ENCODE peak calls at places on chromosomes 13 and 19, in five cellular contexts. O, A, E, D and S are unnamed samples.

GRCh38 chr13:110564472-110564985 is 3.0 kb upstream of the RAB20 start:
- DNase-seq in O (no peak), A (no peak), E (no peak), D (no peak), S (no peak)

GRCh38 chr19:3801412-3802096 is 15.4 kb upstream of the MATK start:
- DNase-seq in O (no peak), A (peak), E (peak), D (peak), S (no peak)

GRCh38 chr13:47081246-47081645 is 184.4 kb upstream of the HTR2A start:
- DNase-seq in O (no peak), A (no peak), E (no peak), D (no peak), S (no peak)

GRCh38 chr13:31476266-31476665 is 263.1 kb upstream of the RXFP2 start:
- DNase-seq in O (no peak), A (no peak), E (no peak), D (peak), S (no peak)

GRCh38 chr19:9523885-9524474 is 14.5 kb downstream of the ZNF426 start:
- DNase-seq in O (no peak), A (no peak), E (no peak), D (no peak), S (no peak)

GRCh38 chr19:5827342-5827890 is 12.1 kb downstream of the FUT6 start:
- DNase-seq in O (no peak), A (no peak), E (no peak), D (no peak), S (no peak)

GRCh38 chr13:54029226-54029625 is 1000.6 kb downstream of the OLFM4 start:
- DNase-seq in O (peak), A (no peak), E (no peak), D (no peak), S (no peak)

GRCh38 chr19:15378529-15379082 is 981 bp downstream of the AKAP8 start:
- DNase-seq in O (peak), A (no peak), E (peak), D (peak), S (no peak)

GRCh38 chr19:3798137-3798536 is 12.0 kb upstream of the MATK start:
- DNase-seq in O (no peak), A (no peak), E (no peak), D (no peak), S (no peak)

GRCh38 chr13:39377699-39378098 is 225.3 kb downstream of the LHFPL6 start:
- DNase-seq in O (no peak), A (no peak), E (no peak), D (no peak), S (no peak)

GRCh38 chr19:39197808-39198207 is 1.0 kb downstream of the NCCRP1 start:
- DNase-seq in O (no peak), A (no peak), E (no peak), D (no peak), S (no peak)

GRCh38 chr19:49809155-49809986 is 3.7 kb downstream of the FUZ start:
- DNase-seq in O (peak), A (peak), E (peak), D (peak), S (peak)

GRCh38 chr19:11125994-11126685 is 29.4 kb downstream of the SPC24 start:
- DNase-seq in O (no peak), A (peak), E (peak), D (peak), S (peak)

GRCh38 chr19:50290011-50290410 is 39.2 kb downstream of the KCNC3 start:
- DNase-seq in O (no peak), A (no peak), E (no peak), D (no peak), S (no peak)

GRCh38 chr19:10112895-10113591 is 1.6 kb downstream of the P2RY11 start:
- DNase-seq in O (no peak), A (no peak), E (peak), D (no peak), S (no peak)

GRCh38 chr13:111117289-111117688 is 2.2 kb downstream of the ARHGEF7 start:
- DNase-seq in O (no peak), A (no peak), E (no peak), D (peak), S (no peak)

GRCh38 chr13:37656247-37656940 is 57.8 kb upstream of the POSTN start:
- DNase-seq in O (peak), A (no peak), E (no peak), D (peak), S (no peak)